ENCODE peak calls at places on chromosomes 2 and 18, in nine cellular contexts. One of them, this sample, is unnamed.
A peak's percentile ranks its signal among the peaks of the same experiment; 100 is the strongest.

GRCh38 chr2:152499921-152500320 is 164.9 kb downstream of the FMNL2 start:
- DNase-seq in A549: no peak
- DNase-seq in HepG2: no peak
- DNase-seq in SK-N-SH: peak; percentile 30
- DNase-seq in HL-60: no peak
- DNase-seq in GM23338: no peak
- DNase-seq in K562: no peak
- DNase-seq in HCT116: no peak
- DNase-seq in GM12878: no peak
- DNase-seq in this sample: no peak

GRCh38 chr2:176107731-176108181 is 676 bp downstream of the HOXD11 start:
- DNase-seq in A549: no peak
- DNase-seq in HepG2: no peak
- DNase-seq in SK-N-SH: peak; percentile 68
- DNase-seq in HL-60: no peak
- DNase-seq in GM23338: no peak
- DNase-seq in K562: no peak
- DNase-seq in HCT116: no peak
- DNase-seq in GM12878: no peak
- DNase-seq in this sample: no peak

GRCh38 chr18:49999128-49999527 is 185.8 kb upstream of the ACAA2 start:
- DNase-seq in A549: no peak
- DNase-seq in HepG2: no peak
- DNase-seq in SK-N-SH: no peak
- DNase-seq in HL-60: no peak
- DNase-seq in GM23338: no peak
- DNase-seq in K562: no peak
- DNase-seq in HCT116: no peak
- DNase-seq in GM12878: no peak
- DNase-seq in this sample: no peak

GRCh38 chr18:63365909-63366269 is 1.1 kb downstream of the KDSR start:
- DNase-seq in A549: peak; percentile 3
- DNase-seq in HepG2: no peak
- DNase-seq in SK-N-SH: peak; percentile 22
- DNase-seq in HL-60: no peak
- DNase-seq in GM23338: peak; percentile 36
- DNase-seq in K562: peak; percentile 14
- DNase-seq in HCT116: no peak
- DNase-seq in GM12878: no peak
- DNase-seq in this sample: no peak

GRCh38 chr18:22342625-22343024 is 75.1 kb downstream of the CTAGE1 start:
- DNase-seq in A549: no peak
- DNase-seq in HepG2: no peak
- DNase-seq in SK-N-SH: peak; percentile 44
- DNase-seq in HL-60: no peak
- DNase-seq in GM23338: no peak
- DNase-seq in K562: peak; percentile 56
- DNase-seq in HCT116: no peak
- DNase-seq in GM12878: no peak
- DNase-seq in this sample: no peak

GRCh38 chr2:219459460-219460311 is 25.0 kb downstream of the SPEG start:
- DNase-seq in A549: peak; percentile 75
- DNase-seq in HepG2: peak; percentile 58
- DNase-seq in SK-N-SH: peak; percentile 88
- DNase-seq in HL-60: no peak
- DNase-seq in GM23338: peak; percentile 88
- DNase-seq in K562: peak; percentile 83
- DNase-seq in HCT116: no peak
- DNase-seq in GM12878: no peak
- DNase-seq in this sample: peak; percentile 59

GRCh38 chr2:133733856-133734255 is 165.6 kb upstream of the NCKAP5 start:
- DNase-seq in A549: no peak
- DNase-seq in HepG2: no peak
- DNase-seq in SK-N-SH: no peak
- DNase-seq in HL-60: no peak
- DNase-seq in GM23338: no peak
- DNase-seq in K562: no peak
- DNase-seq in HCT116: no peak
- DNase-seq in GM12878: no peak
- DNase-seq in this sample: no peak

GRCh38 chr2:191618046-191618788 is 59.7 kb upstream of the NABP1 start:
- DNase-seq in A549: no peak
- DNase-seq in HepG2: no peak
- DNase-seq in SK-N-SH: no peak
- DNase-seq in HL-60: no peak
- DNase-seq in GM23338: no peak
- DNase-seq in K562: no peak
- DNase-seq in HCT116: no peak
- DNase-seq in GM12878: no peak
- DNase-seq in this sample: no peak

GRCh38 chr2:61011649-61012048 is 5.9 kb upstream of the PEX13 start:
- DNase-seq in A549: no peak
- DNase-seq in HepG2: no peak
- DNase-seq in SK-N-SH: no peak
- DNase-seq in HL-60: peak; percentile 57
- DNase-seq in GM23338: no peak
- DNase-seq in K562: no peak
- DNase-seq in HCT116: no peak
- DNase-seq in GM12878: no peak
- DNase-seq in this sample: no peak

GRCh38 chr2:145043399-145043834 is 523.5 kb upstream of the ZEB2 start:
- DNase-seq in A549: no peak
- DNase-seq in HepG2: no peak
- DNase-seq in SK-N-SH: peak; percentile 2
- DNase-seq in HL-60: no peak
- DNase-seq in GM23338: no peak
- DNase-seq in K562: peak; percentile 8
- DNase-seq in HCT116: no peak
- DNase-seq in GM12878: no peak
- DNase-seq in this sample: no peak

GRCh38 chr2:231715988-231716616 is 7.8 kb downstream of the PTMA start:
- DNase-seq in A549: no peak
- DNase-seq in HepG2: no peak
- DNase-seq in SK-N-SH: no peak
- DNase-seq in HL-60: no peak
- DNase-seq in GM23338: no peak
- DNase-seq in K562: peak; percentile 79
- DNase-seq in HCT116: no peak
- DNase-seq in GM12878: no peak
- DNase-seq in this sample: no peak

GRCh38 chr18:55780591-55781071 is 192.6 kb upstream of the TCF4 start:
- DNase-seq in A549: no peak
- DNase-seq in HepG2: no peak
- DNase-seq in SK-N-SH: no peak
- DNase-seq in HL-60: no peak
- DNase-seq in GM23338: no peak
- DNase-seq in K562: no peak
- DNase-seq in HCT116: no peak
- DNase-seq in GM12878: no peak
- DNase-seq in this sample: no peak

GRCh38 chr18:55778731-55779460 is 190.9 kb upstream of the TCF4 start:
- DNase-seq in A549: no peak
- DNase-seq in HepG2: no peak
- DNase-seq in SK-N-SH: peak; percentile 45
- DNase-seq in HL-60: peak; percentile 30
- DNase-seq in GM23338: peak; percentile 44
- DNase-seq in K562: no peak
- DNase-seq in HCT116: no peak
- DNase-seq in GM12878: no peak
- DNase-seq in this sample: no peak

GRCh38 chr18:55777666-55778304 is 189.8 kb upstream of the TCF4 start:
- DNase-seq in A549: no peak
- DNase-seq in HepG2: no peak
- DNase-seq in SK-N-SH: no peak
- DNase-seq in HL-60: no peak
- DNase-seq in GM23338: no peak
- DNase-seq in K562: no peak
- DNase-seq in HCT116: no peak
- DNase-seq in GM12878: no peak
- DNase-seq in this sample: no peak

GRCh38 chr18:55779711-55780590 is 192.0 kb upstream of the TCF4 start:
- DNase-seq in A549: peak; percentile 7
- DNase-seq in HepG2: no peak
- DNase-seq in SK-N-SH: peak; percentile 85
- DNase-seq in HL-60: no peak
- DNase-seq in GM23338: peak; percentile 66
- DNase-seq in K562: peak; percentile 31
- DNase-seq in HCT116: no peak
- DNase-seq in GM12878: no peak
- DNase-seq in this sample: no peak

DNA sequence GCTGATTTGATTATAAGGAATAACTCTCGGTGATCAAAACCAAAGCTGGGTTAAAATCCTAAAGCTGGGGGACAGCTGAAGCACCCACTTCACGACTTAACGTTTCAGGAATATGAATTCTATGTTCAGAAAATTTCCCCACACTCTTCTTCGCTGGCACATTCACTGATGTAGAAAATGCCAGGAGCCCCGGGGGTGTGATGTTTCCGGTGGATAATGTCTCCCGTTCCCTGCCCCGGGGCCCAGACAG is 191.4 kb upstream of the TCF4 start:
- DNase-seq in A549: no peak
- DNase-seq in HepG2: no peak
- DNase-seq in SK-N-SH: peak; percentile 64
- DNase-seq in HL-60: no peak
- DNase-seq in GM23338: no peak
- DNase-seq in K562: no peak
- DNase-seq in HCT116: no peak
- DNase-seq in GM12878: no peak
- DNase-seq in this sample: no peak
- H3K4me3 ChIP-seq in A549: no peak overlapping the region
- H3K4me3 ChIP-seq in HepG2: no peak overlapping the region
- H3K4me3 ChIP-seq in SK-N-SH: peak overlapping the region; percentile 73
- H3K4me3 ChIP-seq in HL-60: peak overlapping the region; percentile 7
- H3K4me3 ChIP-seq in GM23338: peak overlapping the region; percentile 64
- H3K4me3 ChIP-seq in K562: peak overlapping the region; percentile 22
- H3K4me3 ChIP-seq in HCT116: no peak overlapping the region
- H3K4me3 ChIP-seq in GM12878: no peak overlapping the region
- H3K4me3 ChIP-seq in this sample: peak overlapping the region; percentile 31

GRCh38 chr18:48946329-48946835 is 4.4 kb downstream of the SMAD7 start:
- DNase-seq in A549: no peak
- DNase-seq in HepG2: peak; percentile 87
- DNase-seq in SK-N-SH: peak; percentile 82
- DNase-seq in HL-60: no peak
- DNase-seq in GM23338: no peak
- DNase-seq in K562: no peak
- DNase-seq in HCT116: no peak
- DNase-seq in GM12878: no peak
- DNase-seq in this sample: no peak
- TF ChIP-seq REST in A549: no peak
- TF ChIP-seq REST in HepG2: no peak
- TF ChIP-seq REST in SK-N-SH: no peak
- TF ChIP-seq REST in HL-60: no peak
- TF ChIP-seq REST in GM23338: no peak
- TF ChIP-seq REST in K562: no peak
- TF ChIP-seq REST in HCT116: no peak
- TF ChIP-seq REST in GM12878: no peak
- TF ChIP-seq REST in this sample: no peak

GRCh38 chr18:58263733-58264469 is 219.9 kb downstream of the NEDD4L start:
- DNase-seq in A549: no peak
- DNase-seq in HepG2: no peak
- DNase-seq in SK-N-SH: no peak
- DNase-seq in HL-60: no peak
- DNase-seq in GM23338: no peak
- DNase-seq in K562: no peak
- DNase-seq in HCT116: no peak
- DNase-seq in GM12878: no peak
- DNase-seq in this sample: no peak
- H3K4me3 ChIP-seq in A549: no peak overlapping the region
- H3K4me3 ChIP-seq in HepG2: no peak overlapping the region
- H3K4me3 ChIP-seq in SK-N-SH: no peak overlapping the region
- H3K4me3 ChIP-seq in HL-60: no peak overlapping the region
- H3K4me3 ChIP-seq in GM23338: no peak overlapping the region
- H3K4me3 ChIP-seq in K562: no peak overlapping the region
- H3K4me3 ChIP-seq in HCT116: peak overlapping the region; percentile 35
- H3K4me3 ChIP-seq in GM12878: no peak overlapping the region
- H3K4me3 ChIP-seq in this sample: no peak overlapping the region

DNA sequence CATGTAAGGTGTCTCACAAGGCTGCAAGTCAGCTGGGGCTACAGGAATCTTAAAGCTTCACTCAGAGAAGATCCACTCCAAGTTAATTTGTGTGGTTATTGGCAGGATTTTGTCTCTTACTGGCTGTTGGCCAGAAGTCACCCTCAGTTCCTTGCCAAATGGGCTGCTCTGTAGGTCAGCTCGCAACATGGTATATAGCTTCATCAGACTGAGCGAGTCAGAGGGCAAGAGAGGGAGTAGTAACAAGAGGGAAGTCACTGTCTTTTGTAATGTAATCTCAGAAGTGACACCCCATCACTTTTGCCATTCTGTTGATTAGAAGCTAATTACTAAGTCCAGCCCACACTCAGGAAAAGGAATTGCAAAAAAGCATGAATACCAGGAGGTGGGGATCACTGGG is 119.5 kb downstream of the LRRTM1 start:
- DNase-seq in A549: no peak
- DNase-seq in HepG2: no peak
- DNase-seq in SK-N-SH: no peak
- DNase-seq in HL-60: no peak
- DNase-seq in GM23338: no peak
- DNase-seq in K562: no peak
- DNase-seq in HCT116: no peak
- DNase-seq in GM12878: no peak
- DNase-seq in this sample: no peak
- TF ChIP-seq REST in A549: no peak
- TF ChIP-seq REST in HepG2: no peak
- TF ChIP-seq REST in SK-N-SH: no peak
- TF ChIP-seq REST in HL-60: no peak
- TF ChIP-seq REST in GM23338: no peak
- TF ChIP-seq REST in K562: no peak
- TF ChIP-seq REST in HCT116: no peak
- TF ChIP-seq REST in GM12878: no peak
- TF ChIP-seq REST in this sample: no peak

GRCh38 chr18:74171910-74172606 is 23.7 kb downstream of the TIMM21 start:
- DNase-seq in A549: no peak
- DNase-seq in HepG2: no peak
- DNase-seq in SK-N-SH: no peak
- DNase-seq in HL-60: no peak
- DNase-seq in GM23338: no peak
- DNase-seq in K562: no peak
- DNase-seq in HCT116: no peak
- DNase-seq in GM12878: no peak
- DNase-seq in this sample: no peak
- H3K4me3 ChIP-seq in A549: peak overlapping the region; percentile 32
- H3K4me3 ChIP-seq in HepG2: peak overlapping the region; percentile 22
- H3K4me3 ChIP-seq in SK-N-SH: peak overlapping the region; percentile 33
- H3K4me3 ChIP-seq in HL-60: no peak overlapping the region
- H3K4me3 ChIP-seq in GM23338: no peak overlapping the region
- H3K4me3 ChIP-seq in K562: no peak overlapping the region
- H3K4me3 ChIP-seq in HCT116: no peak overlapping the region
- H3K4me3 ChIP-seq in GM12878: no peak overlapping the region
- H3K4me3 ChIP-seq in this sample: peak overlapping the region; percentile 56

GRCh38 chr2:207143474-207144190 is 22.1 kb downstream of the KLF7 start:
- DNase-seq in A549: no peak
- DNase-seq in HepG2: no peak
- DNase-seq in SK-N-SH: no peak
- DNase-seq in HL-60: peak; percentile 43
- DNase-seq in GM23338: peak; percentile 67
- DNase-seq in K562: no peak
- DNase-seq in HCT116: no peak
- DNase-seq in GM12878: no peak
- DNase-seq in this sample: no peak
- TF ChIP-seq REST in A549: no peak
- TF ChIP-seq REST in HepG2: no peak
- TF ChIP-seq REST in SK-N-SH: no peak
- TF ChIP-seq REST in HL-60: peak; percentile 47
- TF ChIP-seq REST in GM23338: no peak
- TF ChIP-seq REST in K562: no peak
- TF ChIP-seq REST in HCT116: no peak
- TF ChIP-seq REST in GM12878: no peak
- TF ChIP-seq REST in this sample: no peak

This sample was measured in Panc1.